ENCODE peak calls at places on chromosomes 4 and X, in eight cellular contexts. One of them, this sample, is unnamed.

GRCh38 chr4:37758226-37758625 is 68.3 kb upstream of the PGM2 start:
- DNase-seq in transverse colon: no peak
- DNase-seq in upper lobe of left lung: peak; percentile 66
- DNase-seq in IMR-90: peak; percentile 41
- DNase-seq in Peyer's patch: no peak
- DNase-seq in right lobe of liver: no peak
- DNase-seq in lower leg skin: no peak
- DNase-seq in HepG2: peak; percentile 44
- DNase-seq in this sample: no peak

GRCh38 chrX:74467656-74468055 is 46.4 kb downstream of the SLC16A2 start:
- DNase-seq in transverse colon: no peak
- DNase-seq in upper lobe of left lung: no peak
- DNase-seq in IMR-90: no peak
- DNase-seq in Peyer's patch: no peak
- DNase-seq in right lobe of liver: no peak
- DNase-seq in lower leg skin: no peak
- DNase-seq in HepG2: no peak
- DNase-seq in this sample: no peak

GRCh38 chr4:82624819-82625218 is 63.0 kb upstream of the TMEM150C start:
- DNase-seq in transverse colon: no peak
- DNase-seq in upper lobe of left lung: no peak
- DNase-seq in IMR-90: no peak
- DNase-seq in Peyer's patch: no peak
- DNase-seq in right lobe of liver: no peak
- DNase-seq in lower leg skin: no peak
- DNase-seq in HepG2: no peak
- DNase-seq in this sample: no peak

GRCh38 chr4:7526929-7527535 is 92.3 kb upstream of the PSAPL1 start:
- DNase-seq in transverse colon: no peak
- DNase-seq in upper lobe of left lung: no peak
- DNase-seq in IMR-90: no peak
- DNase-seq in Peyer's patch: no peak
- DNase-seq in right lobe of liver: no peak
- DNase-seq in lower leg skin: no peak
- DNase-seq in HepG2: no peak
- DNase-seq in this sample: no peak

GRCh38 chr4:80264352-80264647 is 2.2 kb upstream of the FGF5 start:
- DNase-seq in transverse colon: no peak
- DNase-seq in upper lobe of left lung: no peak
- DNase-seq in IMR-90: no peak
- DNase-seq in Peyer's patch: no peak
- DNase-seq in right lobe of liver: no peak
- DNase-seq in lower leg skin: no peak
- DNase-seq in HepG2: no peak
- DNase-seq in this sample: no peak

GRCh38 chr4:67886281-67886680 is 2.5 kb upstream of the TMPRSS11D start:
- DNase-seq in transverse colon: no peak
- DNase-seq in upper lobe of left lung: no peak
- DNase-seq in IMR-90: peak; percentile 61
- DNase-seq in Peyer's patch: no peak
- DNase-seq in right lobe of liver: no peak
- DNase-seq in lower leg skin: no peak
- DNase-seq in HepG2: no peak
- DNase-seq in this sample: no peak

GRCh38 chr4:77310931-77311330 is 153.9 kb downstream of the CCNG2 start:
- DNase-seq in transverse colon: no peak
- DNase-seq in upper lobe of left lung: no peak
- DNase-seq in IMR-90: no peak
- DNase-seq in Peyer's patch: no peak
- DNase-seq in right lobe of liver: no peak
- DNase-seq in lower leg skin: no peak
- DNase-seq in HepG2: no peak
- DNase-seq in this sample: no peak

GRCh38 chr4:177008071-177008835 is 215.5 kb upstream of the VEGFC start:
- DNase-seq in transverse colon: no peak
- DNase-seq in upper lobe of left lung: no peak
- DNase-seq in IMR-90: peak; percentile 78
- DNase-seq in Peyer's patch: no peak
- DNase-seq in right lobe of liver: no peak
- DNase-seq in lower leg skin: no peak
- DNase-seq in HepG2: no peak
- DNase-seq in this sample: no peak

GRCh38 chr4:10106421-10107039 is 10.1 kb downstream of the WDR1 start:
- DNase-seq in transverse colon: peak; percentile 62
- DNase-seq in upper lobe of left lung: peak; percentile 71
- DNase-seq in IMR-90: peak; percentile 97
- DNase-seq in Peyer's patch: peak; percentile 37
- DNase-seq in right lobe of liver: no peak
- DNase-seq in lower leg skin: peak; percentile 93
- DNase-seq in HepG2: no peak
- DNase-seq in this sample: peak; percentile 92

GRCh38 chr4:184978211-184978610 is 40.1 kb upstream of the HELT start:
- DNase-seq in transverse colon: peak; percentile 38
- DNase-seq in upper lobe of left lung: peak; percentile 55
- DNase-seq in IMR-90: no peak
- DNase-seq in Peyer's patch: no peak
- DNase-seq in right lobe of liver: peak; percentile 72
- DNase-seq in lower leg skin: peak; percentile 72
- DNase-seq in HepG2: no peak
- DNase-seq in this sample: no peak

GRCh38 chrX:41634284-41634683 is 54.5 kb upstream of the GPR34 start:
- DNase-seq in transverse colon: no peak
- DNase-seq in upper lobe of left lung: no peak
- DNase-seq in IMR-90: peak; percentile 45
- DNase-seq in Peyer's patch: no peak
- DNase-seq in right lobe of liver: no peak
- DNase-seq in lower leg skin: no peak
- DNase-seq in HepG2: no peak
- DNase-seq in this sample: peak; percentile 0

GRCh38 chrX:80335062-80335830 is 85.0 kb upstream of the TENT5D start:
- DNase-seq in transverse colon: peak; percentile 64
- DNase-seq in upper lobe of left lung: peak; percentile 51
- DNase-seq in IMR-90: no peak
- DNase-seq in Peyer's patch: no peak
- DNase-seq in right lobe of liver: peak; percentile 56
- DNase-seq in lower leg skin: peak; percentile 84
- DNase-seq in HepG2: no peak
- DNase-seq in this sample: peak; percentile 75
- TF ChIP-seq POLR2A in transverse colon: no peak
- TF ChIP-seq POLR2A in upper lobe of left lung: no peak
- TF ChIP-seq POLR2A in IMR-90: no peak
- TF ChIP-seq POLR2A in Peyer's patch: no peak
- TF ChIP-seq POLR2A in right lobe of liver: no peak
- TF ChIP-seq POLR2A in lower leg skin: no peak
- TF ChIP-seq POLR2A in HepG2: no peak
- TF ChIP-seq POLR2A in this sample: peak; percentile 37

DNA sequence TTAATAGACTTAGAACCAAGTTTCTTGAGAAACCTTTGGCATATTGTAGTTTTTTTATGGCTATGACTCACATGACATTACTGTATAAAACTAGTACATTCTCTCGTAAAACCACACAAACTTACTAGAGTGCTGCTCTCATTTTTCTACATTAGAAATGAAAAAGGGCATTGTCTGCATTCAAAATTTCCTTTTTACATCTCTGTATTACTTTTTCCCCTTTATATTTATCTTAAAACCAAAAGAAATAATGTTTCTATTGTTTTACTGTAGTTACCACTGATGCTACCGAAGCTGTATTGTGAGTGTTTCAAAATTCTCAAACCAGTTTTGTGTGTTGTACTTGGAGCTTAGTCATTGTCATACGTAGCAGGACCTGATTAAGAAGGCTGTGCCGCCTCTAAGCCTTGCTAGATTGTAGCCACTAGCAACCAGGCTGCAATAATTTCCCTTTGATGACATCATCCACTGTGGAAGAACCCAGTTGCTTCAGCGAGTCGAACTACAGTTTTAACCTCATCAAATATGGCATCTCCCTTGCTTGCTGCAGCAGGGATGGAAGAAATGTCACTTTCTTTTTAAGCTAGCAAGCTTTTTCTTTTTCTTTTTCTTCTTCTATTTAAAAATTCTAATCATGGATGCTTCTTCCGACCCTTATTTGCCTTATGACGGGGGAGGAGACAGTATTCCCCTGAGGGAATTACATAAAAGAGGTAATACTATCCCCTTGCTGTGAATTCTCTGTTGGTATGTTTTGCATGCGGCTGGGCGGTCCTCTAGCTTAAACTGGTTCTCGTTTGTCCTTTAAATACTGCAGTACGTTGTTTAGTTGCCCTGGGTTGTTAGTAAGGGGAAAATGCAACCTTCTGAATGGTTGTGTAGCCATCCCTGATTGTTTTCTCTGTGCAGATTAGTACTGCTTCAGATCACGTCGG is 39.6 kb downstream of the CLCN3 start:
- DNase-seq in transverse colon: peak; percentile 78
- DNase-seq in upper lobe of left lung: peak; percentile 88
- DNase-seq in IMR-90: peak; percentile 99
- DNase-seq in Peyer's patch: peak; percentile 48
- DNase-seq in right lobe of liver: peak; percentile 55
- DNase-seq in lower leg skin: peak; percentile 86
- DNase-seq in HepG2: peak; percentile 91
- DNase-seq in this sample: peak; percentile 99
- TF ChIP-seq POLR2A in transverse colon: peak; percentile 77
- TF ChIP-seq POLR2A in upper lobe of left lung: no peak
- TF ChIP-seq POLR2A in IMR-90: peak; percentile 87
- TF ChIP-seq POLR2A in Peyer's patch: peak; percentile 39
- TF ChIP-seq POLR2A in right lobe of liver: peak; percentile 21
- TF ChIP-seq POLR2A in lower leg skin: no peak
- TF ChIP-seq POLR2A in HepG2: peak; percentile 27
- TF ChIP-seq POLR2A in this sample: peak; percentile 100

GRCh38 chrX:11352296-11352741 is 59.1 kb downstream of the AMELX start:
- DNase-seq in transverse colon: no peak
- DNase-seq in upper lobe of left lung: no peak
- DNase-seq in IMR-90: no peak
- DNase-seq in Peyer's patch: no peak
- DNase-seq in right lobe of liver: no peak
- DNase-seq in lower leg skin: no peak
- DNase-seq in HepG2: no peak
- DNase-seq in this sample: peak; percentile 86
- TF ChIP-seq POLR2A in transverse colon: no peak
- TF ChIP-seq POLR2A in upper lobe of left lung: no peak
- TF ChIP-seq POLR2A in IMR-90: no peak
- TF ChIP-seq POLR2A in Peyer's patch: no peak
- TF ChIP-seq POLR2A in right lobe of liver: no peak
- TF ChIP-seq POLR2A in lower leg skin: no peak
- TF ChIP-seq POLR2A in HepG2: no peak
- TF ChIP-seq POLR2A in this sample: no peak

GRCh38 chrX:12975999-12976558 is 1.2 kb downstream of the TMSB4X start:
- DNase-seq in transverse colon: no peak
- DNase-seq in upper lobe of left lung: peak; percentile 60
- DNase-seq in IMR-90: peak; percentile 36
- DNase-seq in Peyer's patch: peak; percentile 51
- DNase-seq in right lobe of liver: peak; percentile 70
- DNase-seq in lower leg skin: no peak
- DNase-seq in HepG2: no peak
- DNase-seq in this sample: peak; percentile 58

GRCh38 chrX:12979011-12979629 is 4.2 kb downstream of the TMSB4X start:
- DNase-seq in transverse colon: no peak
- DNase-seq in upper lobe of left lung: no peak
- DNase-seq in IMR-90: no peak
- DNase-seq in Peyer's patch: no peak
- DNase-seq in right lobe of liver: no peak
- DNase-seq in lower leg skin: no peak
- DNase-seq in HepG2: no peak
- DNase-seq in this sample: no peak

GRCh38 chrX:12977761-12978204 is 2.9 kb downstream of the TMSB4X start:
- DNase-seq in transverse colon: no peak
- DNase-seq in upper lobe of left lung: no peak
- DNase-seq in IMR-90: no peak
- DNase-seq in Peyer's patch: no peak
- DNase-seq in right lobe of liver: no peak
- DNase-seq in lower leg skin: no peak
- DNase-seq in HepG2: no peak
- DNase-seq in this sample: no peak

GRCh38 chrX:12979630-12980015 is 4.7 kb downstream of the TMSB4X start:
- DNase-seq in transverse colon: no peak
- DNase-seq in upper lobe of left lung: no peak
- DNase-seq in IMR-90: peak; percentile 30
- DNase-seq in Peyer's patch: no peak
- DNase-seq in right lobe of liver: no peak
- DNase-seq in lower leg skin: no peak
- DNase-seq in HepG2: no peak
- DNase-seq in this sample: no peak

DNA sequence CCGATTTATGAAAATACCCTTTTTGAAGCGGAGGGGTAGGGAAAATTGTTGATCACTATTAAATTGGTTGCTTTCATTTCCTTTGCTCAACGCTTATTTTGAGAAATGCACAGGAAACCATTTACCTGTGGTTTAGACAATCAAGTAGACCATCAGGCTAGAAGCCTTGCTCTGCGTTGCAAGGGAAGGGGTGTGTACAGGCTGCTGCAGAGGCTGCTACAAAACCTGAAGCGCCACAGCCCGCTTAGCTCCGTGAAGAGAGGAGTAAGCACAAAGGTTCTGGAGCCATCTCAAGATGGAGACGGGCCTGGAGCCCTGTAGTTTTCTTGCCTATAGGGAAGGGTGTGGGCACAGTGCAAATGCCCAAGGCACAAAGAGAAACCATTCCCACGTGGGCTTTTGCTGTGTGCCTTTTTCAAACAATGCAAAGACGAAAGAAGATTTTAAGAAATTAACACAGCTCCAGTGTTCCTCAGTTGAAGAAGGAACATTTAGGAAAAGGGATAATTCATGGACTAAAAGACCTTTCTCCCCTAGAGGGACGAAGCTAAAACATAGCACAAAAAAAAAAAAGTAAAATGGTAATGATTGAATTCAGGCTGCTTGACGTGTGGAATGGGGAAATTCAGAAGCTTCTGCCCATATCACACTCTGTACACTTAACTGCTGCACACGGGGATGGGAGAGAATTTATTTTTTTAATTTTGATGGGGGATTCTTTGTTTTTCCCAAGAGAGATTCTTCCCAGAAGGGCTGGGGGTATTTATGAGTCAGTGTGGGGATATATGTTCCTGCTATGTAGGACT is 3.5 kb downstream of the TMSB4X start:
- DNase-seq in transverse colon: peak; percentile 78
- DNase-seq in upper lobe of left lung: peak; percentile 74
- DNase-seq in IMR-90: peak; percentile 88
- DNase-seq in Peyer's patch: peak; percentile 80
- DNase-seq in right lobe of liver: no peak
- DNase-seq in lower leg skin: peak; percentile 90
- DNase-seq in HepG2: no peak
- DNase-seq in this sample: peak; percentile 33
- TF ChIP-seq POLR2A in transverse colon: peak; percentile 49
- TF ChIP-seq POLR2A in upper lobe of left lung: no peak
- TF ChIP-seq POLR2A in IMR-90: peak; percentile 65
- TF ChIP-seq POLR2A in Peyer's patch: no peak
- TF ChIP-seq POLR2A in right lobe of liver: no peak
- TF ChIP-seq POLR2A in lower leg skin: no peak
- TF ChIP-seq POLR2A in HepG2: no peak
- TF ChIP-seq POLR2A in this sample: no peak